ENCODE peak calls at places on chromosomes 7 and 10, in seven cellular contexts. E is SK-MEL-5, O is heart left ventricle, A is SHP77 treated with DMSO at 0.1 percent for 48 hours, P is AG09309, X is esophagus squamous epithelium, I is ovary. J is an unnamed sample.
A peak's percentile ranks its signal among the peaks of the same experiment; 100 is the strongest.

GRCh38 chr7:90597527-90597871 is 1.4 kb downstream of the CDK14 start:
- DNase-seq in I (no peak), X (no peak), P (no peak), A (no peak), E (no peak), O (no peak), J (no peak)

GRCh38 chr10:96720422-96721206 is at the start of gene PIK3AP1:
- DNase-seq in X (no peak), I (peak; percentile 44), P (no peak), O (peak; percentile 87), A (peak; percentile 75), E (no peak), J (peak; percentile 91)

GRCh38 chr10:77157248-77158019 is 480.2 kb downstream of the KCNMA1 start:
- DNase-seq in P (no peak), E (no peak), I (no peak), X (no peak), A (no peak), O (no peak), J (no peak)

GRCh38 chr10:46549171-46550075 is 7.0 kb downstream of the GPRIN2 start:
- DNase-seq in X (no peak), I (no peak), O (peak; percentile 66), P (no peak), A (no peak), E (no peak), J (no peak)

GRCh38 chr10:3787001-3787400 is 2.0 kb upstream of the KLF6 start:
- DNase-seq in O (no peak), A (no peak), I (peak; percentile 1), P (no peak), E (no peak), X (no peak), J (no peak)

GRCh38 chr7:79504607-79505389 is 51.3 kb upstream of the MAGI2 start:
- DNase-seq in E (no peak), P (no peak), A (no peak), O (no peak), X (no peak), I (peak; percentile 29), J (no peak)

GRCh38 chr7:151852486-151853396 is 24.2 kb downstream of the PRKAG2 start:
- DNase-seq in O (no peak), P (no peak), E (no peak), A (no peak), I (no peak), X (no peak), J (no peak)

GRCh38 chr7:105703207-105703930 is 122.1 kb upstream of the EFCAB10 start:
- DNase-seq in I (no peak), A (no peak), E (no peak), X (no peak), P (no peak), O (no peak), J (no peak)

GRCh38 chr7:22751341-22751740 is 24.3 kb downstream of the IL6 start:
- DNase-seq in I (no peak), A (no peak), O (no peak), E (no peak), X (no peak), P (no peak), J (no peak)

GRCh38 chr7:2803342-2803692 is 40.8 kb downstream of the GNA12 start:
- DNase-seq in I (no peak), P (no peak), O (no peak), A (no peak), E (no peak), X (no peak), J (no peak)

GRCh38 chr7:141102436-141102835 is 28.6 kb downstream of the TMEM178B start:
- DNase-seq in A (no peak), E (no peak), P (no peak), O (no peak), I (no peak), X (no peak), J (no peak)

GRCh38 chr10:43250925-43251663 is 15.8 kb downstream of the RASGEF1A start:
- DNase-seq in E (no peak), I (peak; percentile 2), O (peak; percentile 54), A (no peak), P (no peak), X (no peak), J (no peak)

GRCh38 chr7:3867847-3868246 is 566.8 kb downstream of the SDK1 start:
- DNase-seq in P (no peak), I (no peak), A (no peak), O (no peak), E (no peak), X (no peak), J (no peak)

GRCh38 chr7:130372402-130372801 is 7.9 kb upstream of the CPA1 start:
- DNase-seq in X (no peak), E (no peak), A (no peak), O (no peak), I (no peak), P (no peak), J (no peak)

GRCh38 chr7:48337012-48337621 is 165.9 kb downstream of the ABCA13 start:
- DNase-seq in A (peak; percentile 26), P (no peak), I (no peak), E (peak; percentile 80), X (no peak), O (no peak), J (peak; percentile 24)

GRCh38 chr10:60188548-60188947 is 201.1 kb downstream of the ANK3 start:
- DNase-seq in P (no peak), A (no peak), O (no peak), E (no peak), X (no peak), I (no peak), J (no peak)

GRCh38 chr10:84290235-84290634 is 38.2 kb upstream of the CCSER2 start:
- DNase-seq in E (no peak), P (no peak), O (no peak), A (no peak), I (no peak), X (no peak), J (no peak)

GRCh38 chr10:49594594-49594993 is 15.5 kb upstream of the SLC18A3 start:
- DNase-seq in E (peak; percentile 72), O (no peak), A (no peak), X (no peak), I (no peak), P (no peak), J (peak; percentile 68)

GRCh38 chr10:46028584-46029570 is 1.5 kb downstream of the NCOA4 start:
- DNase-seq in O (no peak), I (no peak), A (no peak), P (no peak), E (peak; percentile 64), X (no peak), J (peak; percentile 65)

GRCh38 chr10:127354992-127355391 is 158.6 kb upstream of the INSYN2A start:
- DNase-seq in I (no peak), A (peak; percentile 2), P (no peak), X (no peak), E (no peak), O (no peak), J (no peak)

GRCh38 chr7:158782638-158783490 is 46.4 kb downstream of the ESYT2 start:
- DNase-seq in E (peak; percentile 63), I (peak; percentile 60), P (no peak), A (peak; percentile 45), X (no peak), O (peak; percentile 73), J (no peak)

GRCh38 chr7:110442386-110442837 is 648.5 kb upstream of the LRRN3 start:
- DNase-seq in O (no peak), A (peak; percentile 77), I (no peak), P (no peak), X (no peak), E (peak; percentile 82), J (peak; percentile 22)

GRCh38 chr7:137342751-137343482 is 616 bp downstream of the PTN start:
- DNase-seq in I (no peak), X (no peak), P (no peak), O (no peak), E (no peak), A (no peak), J (no peak)

GRCh38 chr7:141928147-141928894 is 12.1 kb downstream of the OR9A4 start:
- DNase-seq in E (no peak), O (no peak), I (no peak), P (no peak), A (no peak), X (no peak), J (no peak)

GRCh38 chr7:115734643-115735042 is 295.9 kb downstream of the TFEC start:
- DNase-seq in X (no peak), E (no peak), I (no peak), A (no peak), P (no peak), O (no peak), J (no peak)

GRCh38 chr10:94193466-94193924 is 169.2 kb downstream of the NOC3L start:
- DNase-seq in P (no peak), E (no peak), A (no peak), O (no peak), I (no peak), X (no peak), J (no peak)

GRCh38 chr7:107045195-107045960 is 873 bp downstream of the PRKAR2B start:
- DNase-seq in E (peak; percentile 14), A (no peak), X (no peak), I (no peak), P (no peak), O (no peak), J (no peak)

GRCh38 chr10:101778781-101779543 is 3.0 kb upstream of the FGF8 start:
- DNase-seq in P (no peak), X (no peak), E (no peak), A (no peak), O (no peak), I (no peak), J (peak; percentile 80)

GRCh38 chr10:102375250-102375649 is 20.3 kb upstream of the NFKB2 start:
- DNase-seq in P (no peak), E (no peak), A (no peak), I (no peak), X (no peak), O (no peak), J (no peak)

GRCh38 chr7:36226151-36226550 is 73.1 kb downstream of the EEPD1 start:
- DNase-seq in X (no peak), I (no peak), A (no peak), P (no peak), E (no peak), O (no peak), J (no peak)

GRCh38 chr10:1050555-1050954 is 1.6 kb upstream of the IDI1 start:
- DNase-seq in O (no peak), A (no peak), P (no peak), I (no peak), E (no peak), X (no peak), J (peak; percentile 45)

GRCh38 chr7:115271332-115272235 is 349.7 kb downstream of the MDFIC start:
- DNase-seq in O (no peak), P (peak; percentile 16), A (no peak), E (no peak), I (no peak), X (no peak), J (no peak)

GRCh38 chr10:3882855-3883254 is 97.8 kb upstream of the KLF6 start:
- DNase-seq in X (no peak), P (no peak), O (no peak), I (no peak), A (no peak), E (no peak), J (no peak)

GRCh38 chr7:7650682-7651206 is 10.2 kb downstream of the UMAD1 start:
- DNase-seq in I (no peak), E (no peak), P (no peak), O (no peak), A (no peak), X (no peak), J (no peak)

GRCh38 chr10:124997791-124998623 is 56.1 kb downstream of the ZRANB1 start:
- DNase-seq in P (no peak), I (peak; percentile 16), A (no peak), E (no peak), O (no peak), X (no peak), J (peak; percentile 22)

GRCh38 chr10:71293446-71294090 is 25.5 kb upstream of the SLC29A3 start:
- DNase-seq in P (no peak), I (no peak), E (no peak), X (no peak), O (peak; percentile 48), A (no peak), J (no peak)

GRCh38 chr7:157479326-157479725 is 142.5 kb downstream of the DNAJB6 start:
- DNase-seq in O (peak; percentile 33), E (no peak), P (no peak), I (no peak), X (no peak), A (no peak), J (no peak)

GRCh38 chr7:107387077-107387476 is 82.8 kb upstream of the GPR22 start:
- DNase-seq in I (no peak), P (no peak), E (no peak), A (no peak), X (no peak), O (peak; percentile 76), J (no peak)

J was measured in GM20000.